ENCODE peak calls at places on chromosomes 12 and 14, in eight cellular contexts. M is NCI-H1417; X is stimulated activated CD4-positive, alpha-beta T cell treated with anti-CD3 and anti-CD28 coated beads, Interleukin-15, amount 100 ng/mL, for 24 hours; H is cardiac fibroblast; R is A549; W is GM03348; L is sciatic nerve; A is IMR-90. V is an unnamed sample.

GRCh38 chr12:88113871-88114270 is 28.0 kb downstream of the CEP290 start:
- DNase-seq in M (no peak), X (no peak), H (peak; percentile 18), R (no peak), W (peak; percentile 21), L (no peak), A (peak; percentile 21), V (no peak)

GRCh38 chr12:88585054-88585453 is 4.8 kb upstream of the KITLG start:
- DNase-seq in M (no peak), X (no peak), H (no peak), R (no peak), W (no peak), L (no peak), A (no peak), V (no peak)

GRCh38 chr12:67966560-67966959 is 22.7 kb upstream of the IFNG-AS1 start:
- DNase-seq in M (no peak), X (no peak), H (no peak), R (no peak), W (no peak), L (no peak), A (no peak), V (no peak)

GRCh38 chr12:12705833-12706520 is 10.0 kb upstream of the GPR19 start:
- DNase-seq in M (no peak), X (peak; percentile 71), H (no peak), R (no peak), W (no peak), L (no peak), A (no peak), V (no peak)

GRCh38 chr12:100993916-100994315 is 199.3 kb downstream of the ANO4 start:
- DNase-seq in M (no peak), X (no peak), H (no peak), R (no peak), W (no peak), L (no peak), A (no peak), V (no peak)

GRCh38 chr12:52528641-52529143 is 8.5 kb upstream of the KRT5 start:
- DNase-seq in M (no peak), X (no peak), H (no peak), R (no peak), W (no peak), L (peak; percentile 52), A (no peak), V (no peak)

GRCh38 chr14:67331368-67332125 is 28.1 kb downstream of the ATP6V1D start:
- DNase-seq in M (no peak), X (no peak), H (no peak), R (no peak), W (no peak), L (no peak), A (peak; percentile 43), V (no peak)

GRCh38 chr14:50068496-50068895 is 47.9 kb downstream of the VCPKMT start:
- DNase-seq in M (no peak), X (no peak), H (no peak), R (no peak), W (no peak), L (no peak), A (no peak), V (no peak)

GRCh38 chr14:74653386-74654138 is 41.5 kb upstream of the LTBP2 start:
- DNase-seq in M (no peak), X (no peak), H (no peak), R (no peak), W (peak; percentile 39), L (no peak), A (no peak), V (no peak)

GRCh38 chr12:49336645-49337584 is at the start of gene C1QL4:
- DNase-seq in M (peak; percentile 76), X (peak; percentile 92), H (peak; percentile 66), R (peak; percentile 84), W (peak; percentile 94), L (peak; percentile 88), A (peak; percentile 52), V (peak; percentile 57)

GRCh38 chr12:30822385-30823139 is 67.8 kb upstream of the CAPRIN2 start:
- DNase-seq in M (no peak), X (peak; percentile 48), H (peak; percentile 63), R (peak; percentile 52), W (peak; percentile 83), L (peak; percentile 88), A (peak; percentile 10), V (no peak)

GRCh38 chr12:32533971-32534590 is 134.7 kb downstream of the FGD4 start:
- DNase-seq in M (peak; percentile 15), X (no peak), H (peak; percentile 99), R (peak; percentile 61), W (peak; percentile 77), L (no peak), A (peak; percentile 98), V (no peak)

GRCh38 chr12:21843795-21844194 is 69.3 kb upstream of the KCNJ8 start:
- DNase-seq in M (no peak), X (no peak), H (no peak), R (no peak), W (no peak), L (no peak), A (no peak), V (no peak)

GRCh38 chr12:24788886-24789285 is 160.0 kb downstream of the BCAT1 start:
- DNase-seq in M (no peak), X (no peak), H (no peak), R (no peak), W (no peak), L (no peak), A (no peak), V (no peak)

GRCh38 chr14:98069712-98070133 is 1202.3 kb downstream of the BCL11B start:
- DNase-seq in M (no peak), X (no peak), H (peak; percentile 0), R (no peak), W (no peak), L (no peak), A (no peak), V (no peak)

GRCh38 chr12:78726854-78727253 is 137.7 kb upstream of the SYT1 start:
- DNase-seq in M (no peak), X (no peak), H (no peak), R (no peak), W (no peak), L (no peak), A (no peak), V (no peak)